ENCODE peak calls at places on chromosomes 1 and 21, in four cellular contexts. One of them, this sample, is unnamed.

GRCh38 chr1:60937720-60938119 is 144.6 kb upstream of the NFIA start:
- ATAC-seq in stimulated activated naive CD8-positive, alpha-beta T cell treated with anti-CD3 and anti-CD28 coated beads, Interleukin-15, amount 100 ng/mL, for 72 hours: no peak
- ATAC-seq in CD4-positive, alpha-beta T cell: no peak
- ATAC-seq in heart left ventricle: no peak
- ATAC-seq in this sample: no peak

GRCh38 chr1:51729824-51730284 is 113.0 kb downstream of the OSBPL9 start:
- ATAC-seq in CD4-positive, alpha-beta T cell: peak; percentile 5
- ATAC-seq in heart left ventricle: peak; percentile 38
- ATAC-seq in stimulated activated naive CD8-positive, alpha-beta T cell treated with anti-CD3 and anti-CD28 coated beads, Interleukin-15, amount 100 ng/mL, for 72 hours: peak; percentile 42
- ATAC-seq in this sample: no peak

GRCh38 chr1:56156937-56157336 is 422.4 kb downstream of the PLPP3 start:
- ATAC-seq in stimulated activated naive CD8-positive, alpha-beta T cell treated with anti-CD3 and anti-CD28 coated beads, Interleukin-15, amount 100 ng/mL, for 72 hours: no peak
- ATAC-seq in CD4-positive, alpha-beta T cell: no peak
- ATAC-seq in heart left ventricle: no peak
- ATAC-seq in this sample: no peak

GRCh38 chr1:222709700-222710153 is 2.6 kb downstream of the AIDA start:
- ATAC-seq in stimulated activated naive CD8-positive, alpha-beta T cell treated with anti-CD3 and anti-CD28 coated beads, Interleukin-15, amount 100 ng/mL, for 72 hours: no peak
- ATAC-seq in heart left ventricle: no peak
- ATAC-seq in CD4-positive, alpha-beta T cell: no peak
- ATAC-seq in this sample: no peak

GRCh38 chr21:44710756-44711326 is 531 bp downstream of the TSPEAR start:
- ATAC-seq in CD4-positive, alpha-beta T cell: peak; percentile 28
- ATAC-seq in heart left ventricle: no peak
- ATAC-seq in stimulated activated naive CD8-positive, alpha-beta T cell treated with anti-CD3 and anti-CD28 coated beads, Interleukin-15, amount 100 ng/mL, for 72 hours: peak; percentile 31
- ATAC-seq in this sample: no peak

GRCh38 chr1:111746614-111746999 is 7.4 kb upstream of the INKA2 start:
- ATAC-seq in stimulated activated naive CD8-positive, alpha-beta T cell treated with anti-CD3 and anti-CD28 coated beads, Interleukin-15, amount 100 ng/mL, for 72 hours: no peak
- ATAC-seq in heart left ventricle: no peak
- ATAC-seq in CD4-positive, alpha-beta T cell: no peak
- ATAC-seq in this sample: no peak

GRCh38 chr1:52702886-52703787 is 5.0 kb upstream of the COA7 start:
- ATAC-seq in stimulated activated naive CD8-positive, alpha-beta T cell treated with anti-CD3 and anti-CD28 coated beads, Interleukin-15, amount 100 ng/mL, for 72 hours: peak; percentile 97
- ATAC-seq in heart left ventricle: peak; percentile 93
- ATAC-seq in CD4-positive, alpha-beta T cell: peak; percentile 91
- ATAC-seq in this sample: peak; percentile 93

GRCh38 chr1:11248169-11248568 is 14.2 kb downstream of the MTOR start:
- ATAC-seq in CD4-positive, alpha-beta T cell: no peak
- ATAC-seq in heart left ventricle: no peak
- ATAC-seq in stimulated activated naive CD8-positive, alpha-beta T cell treated with anti-CD3 and anti-CD28 coated beads, Interleukin-15, amount 100 ng/mL, for 72 hours: no peak
- ATAC-seq in this sample: no peak

GRCh38 chr1:1684031-1684681 is 8.4 kb downstream of the SLC35E2B start:
- ATAC-seq in CD4-positive, alpha-beta T cell: no peak
- ATAC-seq in stimulated activated naive CD8-positive, alpha-beta T cell treated with anti-CD3 and anti-CD28 coated beads, Interleukin-15, amount 100 ng/mL, for 72 hours: no peak
- ATAC-seq in heart left ventricle: no peak
- ATAC-seq in this sample: no peak

GRCh38 chr1:232046531-232047283 is 420.1 kb downstream of the DISC1 start:
- ATAC-seq in stimulated activated naive CD8-positive, alpha-beta T cell treated with anti-CD3 and anti-CD28 coated beads, Interleukin-15, amount 100 ng/mL, for 72 hours: peak; percentile 82
- ATAC-seq in heart left ventricle: no peak
- ATAC-seq in CD4-positive, alpha-beta T cell: no peak
- ATAC-seq in this sample: no peak

GRCh38 chr1:40339420-40340323 is 22.6 kb upstream of the COL9A2 start:
- ATAC-seq in heart left ventricle: peak; percentile 48
- ATAC-seq in CD4-positive, alpha-beta T cell: no peak
- ATAC-seq in stimulated activated naive CD8-positive, alpha-beta T cell treated with anti-CD3 and anti-CD28 coated beads, Interleukin-15, amount 100 ng/mL, for 72 hours: no peak
- ATAC-seq in this sample: no peak

GRCh38 chr1:163697137-163697536 is 375.4 kb downstream of the NUF2 start:
- ATAC-seq in heart left ventricle: no peak
- ATAC-seq in stimulated activated naive CD8-positive, alpha-beta T cell treated with anti-CD3 and anti-CD28 coated beads, Interleukin-15, amount 100 ng/mL, for 72 hours: peak; percentile 33
- ATAC-seq in CD4-positive, alpha-beta T cell: no peak
- ATAC-seq in this sample: no peak

GRCh38 chr1:89149229-89149628 is 23.3 kb upstream of the GBP2 start:
- ATAC-seq in stimulated activated naive CD8-positive, alpha-beta T cell treated with anti-CD3 and anti-CD28 coated beads, Interleukin-15, amount 100 ng/mL, for 72 hours: no peak
- ATAC-seq in heart left ventricle: peak; percentile 39
- ATAC-seq in CD4-positive, alpha-beta T cell: no peak
- ATAC-seq in this sample: peak; percentile 61

GRCh38 chr1:244104309-244105060 is 53.4 kb downstream of the ZBTB18 start:
- ATAC-seq in stimulated activated naive CD8-positive, alpha-beta T cell treated with anti-CD3 and anti-CD28 coated beads, Interleukin-15, amount 100 ng/mL, for 72 hours: no peak
- ATAC-seq in heart left ventricle: no peak
- ATAC-seq in CD4-positive, alpha-beta T cell: no peak
- ATAC-seq in this sample: no peak

GRCh38 chr1:112509005-112509659 is 367 bp downstream of the WNT2B start:
- ATAC-seq in heart left ventricle: no peak
- ATAC-seq in CD4-positive, alpha-beta T cell: peak; percentile 50
- ATAC-seq in stimulated activated naive CD8-positive, alpha-beta T cell treated with anti-CD3 and anti-CD28 coated beads, Interleukin-15, amount 100 ng/mL, for 72 hours: peak; percentile 57
- ATAC-seq in this sample: peak; percentile 34

GRCh38 chr1:101723415-101723814 is 273.3 kb downstream of the OLFM3 start:
- ATAC-seq in CD4-positive, alpha-beta T cell: no peak
- ATAC-seq in stimulated activated naive CD8-positive, alpha-beta T cell treated with anti-CD3 and anti-CD28 coated beads, Interleukin-15, amount 100 ng/mL, for 72 hours: no peak
- ATAC-seq in heart left ventricle: no peak
- ATAC-seq in this sample: no peak

GRCh38 chr1:158830074-158830677 is 975 bp upstream of the MNDA start:
- ATAC-seq in stimulated activated naive CD8-positive, alpha-beta T cell treated with anti-CD3 and anti-CD28 coated beads, Interleukin-15, amount 100 ng/mL, for 72 hours: no peak
- ATAC-seq in CD4-positive, alpha-beta T cell: no peak
- ATAC-seq in heart left ventricle: no peak
- ATAC-seq in this sample: no peak

GRCh38 chr1:21552715-21553114 is 43.5 kb downstream of the ALPL start:
- ATAC-seq in CD4-positive, alpha-beta T cell: no peak
- ATAC-seq in heart left ventricle: peak; percentile 88
- ATAC-seq in stimulated activated naive CD8-positive, alpha-beta T cell treated with anti-CD3 and anti-CD28 coated beads, Interleukin-15, amount 100 ng/mL, for 72 hours: no peak
- ATAC-seq in this sample: no peak

GRCh38 chr1:19552291-19553010 is 67.1 kb upstream of the CAPZB start:
- ATAC-seq in heart left ventricle: no peak
- ATAC-seq in stimulated activated naive CD8-positive, alpha-beta T cell treated with anti-CD3 and anti-CD28 coated beads, Interleukin-15, amount 100 ng/mL, for 72 hours: peak; percentile 48
- ATAC-seq in CD4-positive, alpha-beta T cell: no peak
- ATAC-seq in this sample: no peak

GRCh38 chr1:167627865-167628641 is 2.0 kb upstream of the RCSD1 start:
- ATAC-seq in CD4-positive, alpha-beta T cell: peak; percentile 78
- ATAC-seq in heart left ventricle: peak; percentile 41
- ATAC-seq in stimulated activated naive CD8-positive, alpha-beta T cell treated with anti-CD3 and anti-CD28 coated beads, Interleukin-15, amount 100 ng/mL, for 72 hours: peak; percentile 89
- ATAC-seq in this sample: no peak

GRCh38 chr1:10380594-10381275 is 18.1 kb upstream of the PGD start:
- ATAC-seq in stimulated activated naive CD8-positive, alpha-beta T cell treated with anti-CD3 and anti-CD28 coated beads, Interleukin-15, amount 100 ng/mL, for 72 hours: no peak
- ATAC-seq in CD4-positive, alpha-beta T cell: no peak
- ATAC-seq in heart left ventricle: no peak
- ATAC-seq in this sample: peak; percentile 42

GRCh38 chr1:164631751-164632150 is 72.8 kb downstream of the PBX1 start:
- ATAC-seq in CD4-positive, alpha-beta T cell: no peak
- ATAC-seq in heart left ventricle: peak; percentile 83
- ATAC-seq in stimulated activated naive CD8-positive, alpha-beta T cell treated with anti-CD3 and anti-CD28 coated beads, Interleukin-15, amount 100 ng/mL, for 72 hours: no peak
- ATAC-seq in this sample: no peak